ENCODE peak calls at places on chromosomes 4 and X, in seven cellular contexts. V, A, T, Y, S, G and X are unnamed samples. For H3K4me1, the result is how much of the 10 kb centered on the place peaks cover.

GRCh38 chrX:24410514-24411189 is 50.2 kb downstream of the SUPT20HL1 start:
- DNase-seq in T (no peak), V (no peak), A (no peak), G (no peak), Y (no peak), S (no peak), X (no peak)

GRCh38 chr4:181701911-181702310 is 541.3 kb upstream of the TENM3 start:
- DNase-seq in T (no peak), G (no peak), S (no peak), V (no peak), Y (no peak), A (no peak), X (no peak)

GRCh38 chrX:42714981-42715688 is 62.8 kb downstream of the PPP1R2C start:
- DNase-seq in V (no peak), G (no peak), T (peak), S (peak), A (peak), Y (peak), X (no peak)

GRCh38 chr4:169103966-169104412 is 93.9 kb upstream of the CBR4 start:
- DNase-seq in Y (no peak), T (no peak), A (peak), V (no peak), G (no peak), S (no peak), X (no peak)

GRCh38 chr4:7169134-7169533 is 23.2 kb upstream of the SORCS2 start:
- DNase-seq in Y (no peak), G (peak), A (no peak), V (no peak), T (no peak), S (no peak), X (no peak)

GRCh38 chrX:48919360-48919821 is 567 bp upstream of the PIM2 start:
- DNase-seq in T (no peak), S (no peak), V (no peak), G (no peak), A (no peak), Y (peak), X (no peak)

GRCh38 chr4:138948918-138949317 is 66.7 kb upstream of the NOCT start:
- DNase-seq in A (no peak), V (no peak), G (no peak), Y (no peak), T (no peak), S (no peak), X (no peak)

GRCh38 chr4:165502919-165503907 is 124.4 kb downstream of the CPE start:
- DNase-seq in A (no peak), G (no peak), S (peak), Y (no peak), V (peak), T (peak), X (no peak)

GRCh38 chr4:166658585-166658984 is 575.7 kb downstream of the SPOCK3 start:
- DNase-seq in V (no peak), A (no peak), Y (no peak), S (no peak), G (no peak), T (no peak), X (no peak)

GRCh38 chr4:127634181-127634580 is 1.4 kb downstream of the INTU start:
- DNase-seq in T (no peak), G (no peak), V (peak), A (no peak), S (no peak), Y (no peak), X (no peak)

GRCh38 chr4:102543030-102543505 is 41.9 kb downstream of the NFKB1 start:
- DNase-seq in S (no peak), G (no peak), Y (no peak), T (no peak), A (peak), V (no peak), X (no peak)

GRCh38 chrX:26558719-26559386 is 342.9 kb downstream of the MAGEB5 start:
- DNase-seq in T (no peak), G (no peak), A (no peak), Y (no peak), V (no peak), S (no peak), X (no peak)

GRCh38 chrX:11064851-11065600 is 46.1 kb upstream of the HCCS start:
- DNase-seq in G (no peak), S (no peak), A (peak), T (no peak), Y (no peak), V (peak), X (no peak)

GRCh38 chr4:26342328-26343040 is 21.7 kb downstream of the RBPJ start:
- DNase-seq in A (no peak), V (peak), Y (no peak), G (no peak), S (peak), T (no peak), X (no peak)

DNA sequence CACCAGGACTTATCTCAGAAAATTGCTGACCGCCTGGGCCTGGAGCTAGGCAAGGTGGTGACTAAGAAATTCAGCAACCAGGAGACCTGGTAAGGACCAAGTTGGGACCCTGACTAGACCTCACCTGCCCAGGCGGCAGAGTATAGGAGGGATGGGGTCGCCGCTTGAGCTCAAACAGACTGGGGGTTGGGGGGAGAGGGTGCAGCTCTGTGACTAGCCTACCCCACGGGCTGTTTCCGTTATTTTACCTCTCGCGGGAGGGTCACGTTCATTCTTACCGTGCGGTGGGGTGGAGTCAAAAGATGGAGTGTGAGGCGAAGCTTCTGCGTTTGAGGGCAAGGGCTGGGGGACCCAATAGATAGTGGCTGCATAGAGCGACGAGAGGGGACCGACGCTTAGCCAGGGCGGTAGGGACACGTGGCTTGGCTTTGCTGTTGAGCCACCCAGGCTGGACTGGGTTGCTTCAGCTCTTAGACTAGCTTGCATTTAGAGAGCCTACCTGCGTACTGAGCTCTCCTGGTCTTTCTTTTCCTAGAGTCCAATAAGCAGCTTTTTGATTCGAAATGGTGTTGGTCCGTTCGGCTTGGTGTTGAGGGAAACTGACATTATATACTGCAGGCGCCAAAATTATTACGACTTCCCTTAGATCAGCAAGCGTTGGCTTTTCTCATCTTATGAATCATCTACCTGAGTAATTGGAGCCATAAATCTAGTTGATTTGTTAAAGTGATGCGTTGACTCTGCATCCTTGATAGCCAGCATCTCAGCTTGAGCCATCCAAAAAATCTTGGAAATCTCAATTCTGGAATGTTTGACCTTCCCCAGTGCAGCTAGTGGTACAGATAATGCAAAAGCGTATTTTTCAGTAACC is 587 bp downstream of the PRPS1 start:
- DNase-seq in G (peak), Y (peak), A (peak), V (peak), S (peak), T (peak), X (peak)
- H3K27ac ChIP-seq in G (peak), Y (peak), A (peak), V (peak), S (peak), T (peak), X (peak)

GRCh38 chrX:101931494-101932248 is at the start of gene ZMAT1:
- DNase-seq in A (peak), V (peak), Y (peak), S (peak), T (peak), G (peak), X (peak)
- TF ChIP-seq POLR2A in A (peak), V (no peak), Y (no peak), S (no peak), T (peak), G (peak), X (peak)

GRCh38 chr4:57018930-57019329 is 40.2 kb downstream of the POLR2B start:
- DNase-seq in S (no peak), Y (no peak), A (no peak), V (peak), T (no peak), G (no peak), X (no peak)
- H3K4me1 ChIP-seq in S (under half), Y (under half), A (under half), V (under half), T (under half), G (under half), X (under half)

DNA sequence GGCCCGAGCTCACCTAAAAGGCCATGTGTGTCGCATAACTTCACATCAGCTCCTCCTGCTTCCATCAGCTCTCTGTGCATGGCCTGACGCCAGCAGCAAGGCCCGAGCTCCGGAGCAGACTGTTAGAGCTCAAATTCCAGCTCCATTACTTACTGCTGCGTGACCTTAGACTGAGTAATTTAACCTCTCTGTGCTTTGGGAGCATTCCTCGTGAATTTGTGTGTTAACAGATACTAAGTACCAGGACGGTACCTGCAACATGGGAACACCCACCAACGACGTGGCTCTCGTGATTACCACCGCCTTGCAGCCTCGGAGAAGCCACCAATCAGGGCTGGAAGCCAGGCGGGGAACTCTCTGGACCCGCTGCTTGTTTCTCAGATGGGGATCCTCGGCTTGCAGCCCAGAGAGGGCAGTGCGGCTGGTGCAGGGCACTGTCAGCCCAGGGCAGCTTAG is 12.9 kb downstream of the LETM1 start:
- DNase-seq in V (peak), Y (peak), G (peak), T (no peak), A (no peak), S (no peak), X (peak)
- H3K27ac ChIP-seq in V (peak), Y (peak), G (no peak), T (no peak), A (no peak), S (no peak), X (peak)